ENCODE peak calls at places on chromosomes 5 and 9, in five cellular contexts. J is type B pancreatic cell, V is A549, Q is cardiac fibroblast, N is mammary epithelial cell. U is an unnamed sample.

GRCh38 chr5:157516626-157517325 is 56.8 kb downstream of the NIPAL4 start:
- DNase-seq in N (peak), Q (peak), J (no peak), V (peak), U (no peak)

GRCh38 chr9:107158321-107158720 is 124.8 kb upstream of the RAD23B start:
- DNase-seq in J (no peak), Q (peak), V (peak), N (peak), U (no peak)

GRCh38 chr5:112412370-112412769 is 6.7 kb downstream of the EPB41L4A start:
- DNase-seq in N (peak), Q (no peak), J (no peak), V (no peak), U (no peak)

GRCh38 chr9:116491219-116491618 is 195.9 kb upstream of the TRIM32 start:
- DNase-seq in J (no peak), V (no peak), N (no peak), Q (no peak), U (no peak)

GRCh38 chr5:102295534-102296228 is 403 bp downstream of the SLCO4C1 start:
- DNase-seq in N (no peak), V (no peak), Q (no peak), J (no peak), U (no peak)

GRCh38 chr5:123350744-123351143 is 72.5 kb downstream of the CEP120 start:
- DNase-seq in V (no peak), J (no peak), N (no peak), Q (peak), U (no peak)

GRCh38 chr9:92615790-92616189 is 54.1 kb downstream of the IPPK start:
- DNase-seq in V (no peak), Q (no peak), N (no peak), J (no peak), U (peak)

GRCh38 chr5:172556971-172557461 is 84.0 kb upstream of the NEURL1B start:
- DNase-seq in V (no peak), Q (no peak), N (no peak), J (no peak), U (no peak)

GRCh38 chr9:69667306-69667705 is 4.9 kb downstream of the APBA1 start:
- DNase-seq in N (peak), V (no peak), Q (no peak), J (no peak), U (no peak)

GRCh38 chr5:65722575-65723424 is 795 bp downstream of the NLN start:
- DNase-seq in J (no peak), Q (peak), N (peak), V (peak), U (no peak)

GRCh38 chr5:137206030-137206715 is 293.0 kb downstream of the SPOCK1 start:
- DNase-seq in N (peak), Q (peak), J (no peak), V (no peak), U (no peak)
- TF ChIP-seq CTCF in N (no peak), Q (no peak), J (no peak), V (no peak), U (no peak)

GRCh38 chr5:168298949-168299348 is 7.5 kb downstream of the WWC1 start:
- DNase-seq in N (no peak), V (no peak), Q (no peak), J (no peak), U (no peak)

GRCh38 chr5:168296687-168297086 is 5.2 kb downstream of the WWC1 start:
- DNase-seq in N (no peak), V (no peak), J (no peak), Q (no peak), U (no peak)

GRCh38 chr5:168292783-168293696 is 1.6 kb downstream of the WWC1 start:
- DNase-seq in V (no peak), J (no peak), N (no peak), Q (no peak), U (no peak)

GRCh38 chr5:168291961-168292782 is 727 bp downstream of the WWC1 start:
- DNase-seq in V (no peak), N (no peak), Q (no peak), J (no peak), U (no peak)

GRCh38 chr5:168295574-168296201 is 4.2 kb downstream of the WWC1 start:
- DNase-seq in V (peak), J (no peak), Q (peak), N (peak), U (no peak)
- TF ChIP-seq CTCF in V (peak), J (peak), Q (peak), N (peak), U (peak)

DNA sequence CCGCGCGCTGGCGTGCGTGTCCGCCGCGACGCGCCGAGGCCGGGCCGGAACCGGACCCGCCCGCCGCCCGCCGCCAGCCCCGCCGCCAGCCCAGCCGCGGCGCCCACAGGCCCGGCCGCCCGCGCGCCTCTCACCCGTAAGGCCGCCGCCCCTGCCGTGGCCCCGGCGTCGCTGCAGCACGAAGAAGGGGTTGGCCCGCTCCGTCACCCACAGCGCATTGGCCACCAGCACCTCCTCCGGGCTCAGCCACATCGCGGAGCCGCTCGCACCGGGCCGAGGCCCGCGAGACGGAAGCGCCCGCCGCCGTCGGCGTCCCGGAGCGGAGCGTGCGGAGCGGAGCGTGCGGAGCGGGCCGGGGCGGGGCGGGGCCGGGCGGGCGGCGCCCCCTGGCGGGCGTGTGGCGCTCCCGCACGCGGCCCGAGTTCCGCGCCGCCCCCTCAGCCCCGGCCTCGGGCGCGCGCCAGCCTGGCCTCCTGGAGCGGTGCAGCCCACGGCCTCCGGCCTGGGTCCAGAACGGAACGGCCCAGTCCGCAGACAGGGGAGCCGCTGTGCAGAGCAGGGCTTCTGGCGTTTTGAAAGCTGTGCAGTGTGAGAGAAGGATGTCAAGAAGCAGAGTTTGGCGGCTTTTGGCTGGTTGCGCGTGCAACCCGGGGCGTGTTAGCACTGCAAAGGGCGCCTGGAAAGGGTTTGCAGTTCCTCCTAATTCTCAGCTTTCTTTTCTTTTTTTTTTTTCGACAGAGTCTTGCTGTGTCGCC is at the start of gene TBC1D9B:
- DNase-seq in N (peak), Q (peak), V (peak), J (no peak), U (no peak)
- TF ChIP-seq CTCF in N (peak), Q (peak), V (peak), J (peak), U (peak)

DNA sequence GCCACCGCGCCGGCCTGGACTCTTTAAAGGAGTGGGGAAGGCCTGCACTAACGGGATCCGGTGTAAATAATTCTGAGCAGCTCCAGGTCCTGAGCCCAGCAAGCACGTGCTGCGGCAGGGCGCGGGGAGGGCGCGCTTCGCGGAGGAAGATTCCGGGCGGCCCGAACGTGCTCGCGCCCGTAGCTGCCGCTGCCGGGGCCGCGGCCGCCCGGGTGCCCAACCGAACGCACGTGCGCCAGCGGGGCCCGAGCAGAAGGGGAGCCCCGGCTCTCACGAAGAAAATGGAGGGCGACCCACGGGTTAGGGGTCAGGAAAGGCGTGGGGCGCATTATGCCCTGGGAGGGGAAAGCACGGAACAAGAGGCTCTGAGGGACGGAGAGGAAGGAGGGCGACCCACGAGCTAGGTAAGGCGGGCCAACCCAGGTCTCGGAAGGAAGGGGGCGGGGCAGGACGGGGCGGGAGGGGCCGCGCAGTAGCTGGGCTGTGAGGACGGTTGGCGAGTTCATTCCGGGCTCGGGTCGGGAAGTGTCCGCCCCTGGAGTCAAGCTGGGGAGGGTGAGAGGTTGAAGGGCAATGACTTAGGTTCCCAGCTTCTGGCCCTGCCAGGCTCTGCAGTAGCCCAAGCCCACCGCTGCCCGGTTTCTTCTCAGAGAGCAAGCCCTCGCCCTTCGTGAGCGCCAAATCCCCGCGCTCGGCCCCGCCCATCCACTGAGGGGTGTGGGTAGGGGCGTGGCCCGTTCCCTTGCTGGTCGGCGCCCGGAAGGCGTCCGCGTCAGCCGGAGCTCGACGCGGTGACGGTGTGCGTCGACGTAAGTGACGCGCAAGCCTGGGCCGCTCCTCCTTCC is at the start of gene ZNF131:
- DNase-seq in V (peak), Q (peak), N (peak), J (peak), U (peak)
- TF ChIP-seq CTCF in V (no peak), Q (no peak), N (no peak), J (peak), U (no peak)

DNA sequence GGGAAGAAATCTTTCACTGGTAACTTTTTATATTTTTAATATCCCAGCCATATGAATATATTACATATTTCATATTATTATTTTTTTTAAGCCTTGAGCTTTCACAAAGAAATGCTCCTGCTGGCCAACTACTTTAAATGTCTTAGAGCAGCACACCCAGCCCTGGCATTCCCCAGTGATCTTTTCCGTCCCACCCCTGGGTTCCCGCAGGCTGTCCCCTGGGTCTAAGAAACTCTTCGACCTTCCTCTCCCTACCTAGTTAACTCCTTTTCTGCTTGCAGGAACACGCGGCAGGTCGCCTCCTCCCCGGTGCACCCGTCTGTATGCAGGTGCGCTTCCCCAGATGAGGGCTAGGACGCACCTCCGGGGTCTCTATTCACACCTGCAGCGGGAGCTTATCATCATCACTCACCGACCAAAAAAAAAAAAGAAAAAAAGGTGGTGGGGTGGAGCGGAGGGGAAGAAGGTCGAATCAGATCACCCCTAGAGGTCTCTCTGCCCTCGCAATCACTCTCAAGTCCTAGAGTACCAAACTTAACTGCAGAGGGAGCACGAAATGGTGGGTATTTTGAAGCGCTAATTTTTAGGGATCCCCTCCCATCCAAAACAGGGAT is 696 bp downstream of the ZFP62 start:
- DNase-seq in N (no peak), J (no peak), Q (peak), V (peak), U (no peak)
- TF ChIP-seq CTCF in N (peak), J (no peak), Q (no peak), V (peak), U (peak)

DNA sequence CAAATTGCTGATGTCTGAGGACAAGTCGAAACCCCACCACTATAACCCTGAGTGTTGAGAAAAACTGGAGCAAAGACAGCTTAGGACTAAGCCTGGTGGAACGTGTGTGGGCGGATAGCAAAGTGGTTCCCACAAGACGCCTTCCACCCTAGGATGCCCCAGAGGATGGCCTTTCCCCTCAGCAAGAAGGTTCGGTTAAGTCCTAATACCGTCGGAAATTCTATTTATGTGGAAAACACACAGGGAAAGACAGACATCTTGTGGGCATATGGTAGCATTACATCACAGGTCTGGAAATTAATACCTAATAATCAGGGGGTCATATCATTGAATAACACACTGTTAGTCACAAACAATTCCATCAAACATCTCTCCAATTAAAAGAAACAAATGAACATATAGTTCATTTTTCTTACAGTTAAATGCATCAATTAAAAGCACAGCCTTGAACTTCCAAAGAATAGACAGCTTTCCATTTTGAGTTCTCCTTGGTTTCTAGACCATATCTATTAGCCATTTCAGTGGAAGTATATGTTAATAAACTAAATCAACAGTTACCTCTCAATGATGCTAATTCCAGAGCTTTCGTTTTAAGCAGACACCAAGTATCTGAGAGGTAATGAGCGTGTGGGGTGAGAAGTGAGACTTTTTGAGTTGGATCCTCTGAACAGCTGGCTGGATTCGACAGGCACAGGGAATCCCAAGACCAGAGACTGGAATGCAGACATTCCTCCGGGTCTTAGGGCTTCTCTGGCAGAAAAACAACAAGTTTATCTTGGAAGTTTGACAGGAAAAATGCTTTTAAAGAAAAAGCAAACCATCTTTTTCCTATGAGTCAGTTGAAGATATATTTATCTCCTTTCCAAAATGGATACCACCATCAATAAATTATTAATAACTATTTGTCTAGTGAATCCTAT is 2.9 kb upstream of the ICE1 start:
- DNase-seq in Q (peak), J (no peak), N (peak), V (peak), U (no peak)
- TF ChIP-seq CTCF in Q (peak), J (peak), N (peak), V (peak), U (peak)